ENCODE peak calls at places on chromosomes 11 and 22, in five cellular contexts. One of them, this sample, is unnamed.

GRCh38 chr11:40030867-40031266 is 1428.6 kb downstream of the LRRC4C start:
- DNase-seq in activated CD4-positive, alpha-beta T cell treated with anti-CD3 and anti-CD28 coated beads for 24 hours: no peak
- DNase-seq in fibroblast of villous mesenchyme: no peak
- DNase-seq in activated CD8-positive, alpha-beta memory T cell treated with anti-CD3 and anti-CD28 coated beads for 48 hours: no peak
- DNase-seq in stimulated activated CD8-positive, alpha-beta memory T cell treated with anti-CD3 and anti-CD28 coated beads, Interleukin-12 subunit alpha, Interleukin-12 subunit beta, amount 100 ng/mL, for 4 hours: no peak
- DNase-seq in this sample: no peak

GRCh38 chr11:693415-693831 is 1.6 kb downstream of the DEAF1 start:
- DNase-seq in activated CD4-positive, alpha-beta T cell treated with anti-CD3 and anti-CD28 coated beads for 24 hours: no peak
- DNase-seq in stimulated activated CD8-positive, alpha-beta memory T cell treated with anti-CD3 and anti-CD28 coated beads, Interleukin-12 subunit alpha, Interleukin-12 subunit beta, amount 100 ng/mL, for 4 hours: no peak
- DNase-seq in fibroblast of villous mesenchyme: peak
- DNase-seq in activated CD8-positive, alpha-beta memory T cell treated with anti-CD3 and anti-CD28 coated beads for 48 hours: no peak
- DNase-seq in this sample: no peak

GRCh38 chr22:48630444-48630777 is 1197.3 kb downstream of the BRD1 start:
- DNase-seq in activated CD4-positive, alpha-beta T cell treated with anti-CD3 and anti-CD28 coated beads for 24 hours: no peak
- DNase-seq in stimulated activated CD8-positive, alpha-beta memory T cell treated with anti-CD3 and anti-CD28 coated beads, Interleukin-12 subunit alpha, Interleukin-12 subunit beta, amount 100 ng/mL, for 4 hours: no peak
- DNase-seq in activated CD8-positive, alpha-beta memory T cell treated with anti-CD3 and anti-CD28 coated beads for 48 hours: no peak
- DNase-seq in fibroblast of villous mesenchyme: no peak
- DNase-seq in this sample: no peak

GRCh38 chr22:19834599-19834998 is 20.1 kb downstream of the GNB1L start:
- DNase-seq in stimulated activated CD8-positive, alpha-beta memory T cell treated with anti-CD3 and anti-CD28 coated beads, Interleukin-12 subunit alpha, Interleukin-12 subunit beta, amount 100 ng/mL, for 4 hours: no peak
- DNase-seq in activated CD8-positive, alpha-beta memory T cell treated with anti-CD3 and anti-CD28 coated beads for 48 hours: no peak
- DNase-seq in activated CD4-positive, alpha-beta T cell treated with anti-CD3 and anti-CD28 coated beads for 24 hours: no peak
- DNase-seq in fibroblast of villous mesenchyme: no peak
- DNase-seq in this sample: no peak

GRCh38 chr11:82790723-82791487 is 57.2 kb upstream of the FAM181B start:
- DNase-seq in fibroblast of villous mesenchyme: no peak
- DNase-seq in activated CD4-positive, alpha-beta T cell treated with anti-CD3 and anti-CD28 coated beads for 24 hours: no peak
- DNase-seq in stimulated activated CD8-positive, alpha-beta memory T cell treated with anti-CD3 and anti-CD28 coated beads, Interleukin-12 subunit alpha, Interleukin-12 subunit beta, amount 100 ng/mL, for 4 hours: no peak
- DNase-seq in activated CD8-positive, alpha-beta memory T cell treated with anti-CD3 and anti-CD28 coated beads for 48 hours: no peak
- DNase-seq in this sample: peak

GRCh38 chr11:120115272-120116000 is 22.5 kb downstream of the TRIM29 start:
- DNase-seq in activated CD8-positive, alpha-beta memory T cell treated with anti-CD3 and anti-CD28 coated beads for 48 hours: no peak
- DNase-seq in stimulated activated CD8-positive, alpha-beta memory T cell treated with anti-CD3 and anti-CD28 coated beads, Interleukin-12 subunit alpha, Interleukin-12 subunit beta, amount 100 ng/mL, for 4 hours: no peak
- DNase-seq in activated CD4-positive, alpha-beta T cell treated with anti-CD3 and anti-CD28 coated beads for 24 hours: no peak
- DNase-seq in fibroblast of villous mesenchyme: no peak
- DNase-seq in this sample: no peak

GRCh38 chr11:12061851-12062560 is 48.4 kb upstream of the MICAL2 start:
- DNase-seq in fibroblast of villous mesenchyme: no peak
- DNase-seq in stimulated activated CD8-positive, alpha-beta memory T cell treated with anti-CD3 and anti-CD28 coated beads, Interleukin-12 subunit alpha, Interleukin-12 subunit beta, amount 100 ng/mL, for 4 hours: no peak
- DNase-seq in activated CD8-positive, alpha-beta memory T cell treated with anti-CD3 and anti-CD28 coated beads for 48 hours: no peak
- DNase-seq in activated CD4-positive, alpha-beta T cell treated with anti-CD3 and anti-CD28 coated beads for 24 hours: no peak
- DNase-seq in this sample: no peak

GRCh38 chr11:107696140-107696539 is 15.7 kb downstream of the SLN start:
- DNase-seq in stimulated activated CD8-positive, alpha-beta memory T cell treated with anti-CD3 and anti-CD28 coated beads, Interleukin-12 subunit alpha, Interleukin-12 subunit beta, amount 100 ng/mL, for 4 hours: no peak
- DNase-seq in activated CD8-positive, alpha-beta memory T cell treated with anti-CD3 and anti-CD28 coated beads for 48 hours: no peak
- DNase-seq in fibroblast of villous mesenchyme: peak
- DNase-seq in activated CD4-positive, alpha-beta T cell treated with anti-CD3 and anti-CD28 coated beads for 24 hours: no peak
- DNase-seq in this sample: no peak

GRCh38 chr11:76248210-76248609 is 41.9 kb upstream of the WNT11 start:
- DNase-seq in stimulated activated CD8-positive, alpha-beta memory T cell treated with anti-CD3 and anti-CD28 coated beads, Interleukin-12 subunit alpha, Interleukin-12 subunit beta, amount 100 ng/mL, for 4 hours: no peak
- DNase-seq in activated CD4-positive, alpha-beta T cell treated with anti-CD3 and anti-CD28 coated beads for 24 hours: no peak
- DNase-seq in activated CD8-positive, alpha-beta memory T cell treated with anti-CD3 and anti-CD28 coated beads for 48 hours: no peak
- DNase-seq in fibroblast of villous mesenchyme: no peak
- DNase-seq in this sample: no peak

GRCh38 chr11:1119282-1120146 is 38.2 kb upstream of the MUC5AC start:
- DNase-seq in activated CD8-positive, alpha-beta memory T cell treated with anti-CD3 and anti-CD28 coated beads for 48 hours: no peak
- DNase-seq in stimulated activated CD8-positive, alpha-beta memory T cell treated with anti-CD3 and anti-CD28 coated beads, Interleukin-12 subunit alpha, Interleukin-12 subunit beta, amount 100 ng/mL, for 4 hours: no peak
- DNase-seq in activated CD4-positive, alpha-beta T cell treated with anti-CD3 and anti-CD28 coated beads for 24 hours: no peak
- DNase-seq in fibroblast of villous mesenchyme: no peak
- DNase-seq in this sample: peak

GRCh38 chr11:114183041-114183511 is 113.1 kb upstream of the NNMT start:
- DNase-seq in activated CD8-positive, alpha-beta memory T cell treated with anti-CD3 and anti-CD28 coated beads for 48 hours: peak
- DNase-seq in stimulated activated CD8-positive, alpha-beta memory T cell treated with anti-CD3 and anti-CD28 coated beads, Interleukin-12 subunit alpha, Interleukin-12 subunit beta, amount 100 ng/mL, for 4 hours: peak
- DNase-seq in fibroblast of villous mesenchyme: no peak
- DNase-seq in activated CD4-positive, alpha-beta T cell treated with anti-CD3 and anti-CD28 coated beads for 24 hours: peak
- DNase-seq in this sample: peak

GRCh38 chr11:65059523-65059922 is 1.2 kb upstream of the NAALADL1 start:
- DNase-seq in activated CD4-positive, alpha-beta T cell treated with anti-CD3 and anti-CD28 coated beads for 24 hours: no peak
- DNase-seq in stimulated activated CD8-positive, alpha-beta memory T cell treated with anti-CD3 and anti-CD28 coated beads, Interleukin-12 subunit alpha, Interleukin-12 subunit beta, amount 100 ng/mL, for 4 hours: no peak
- DNase-seq in fibroblast of villous mesenchyme: no peak
- DNase-seq in activated CD8-positive, alpha-beta memory T cell treated with anti-CD3 and anti-CD28 coated beads for 48 hours: no peak
- DNase-seq in this sample: no peak

GRCh38 chr11:126147268-126148111 is 64.0 kb downstream of the RPUSD4 start:
- DNase-seq in activated CD4-positive, alpha-beta T cell treated with anti-CD3 and anti-CD28 coated beads for 24 hours: no peak
- DNase-seq in activated CD8-positive, alpha-beta memory T cell treated with anti-CD3 and anti-CD28 coated beads for 48 hours: no peak
- DNase-seq in fibroblast of villous mesenchyme: no peak
- DNase-seq in stimulated activated CD8-positive, alpha-beta memory T cell treated with anti-CD3 and anti-CD28 coated beads, Interleukin-12 subunit alpha, Interleukin-12 subunit beta, amount 100 ng/mL, for 4 hours: no peak
- DNase-seq in this sample: no peak

GRCh38 chr11:88332851-88333250 is 4.7 kb downstream of the CTSC start:
- DNase-seq in activated CD4-positive, alpha-beta T cell treated with anti-CD3 and anti-CD28 coated beads for 24 hours: no peak
- DNase-seq in activated CD8-positive, alpha-beta memory T cell treated with anti-CD3 and anti-CD28 coated beads for 48 hours: no peak
- DNase-seq in fibroblast of villous mesenchyme: no peak
- DNase-seq in stimulated activated CD8-positive, alpha-beta memory T cell treated with anti-CD3 and anti-CD28 coated beads, Interleukin-12 subunit alpha, Interleukin-12 subunit beta, amount 100 ng/mL, for 4 hours: no peak
- DNase-seq in this sample: no peak

GRCh38 chr11:86292912-86293606 is 9.0 kb upstream of the HIKESHI start:
- DNase-seq in activated CD8-positive, alpha-beta memory T cell treated with anti-CD3 and anti-CD28 coated beads for 48 hours: no peak
- DNase-seq in stimulated activated CD8-positive, alpha-beta memory T cell treated with anti-CD3 and anti-CD28 coated beads, Interleukin-12 subunit alpha, Interleukin-12 subunit beta, amount 100 ng/mL, for 4 hours: no peak
- DNase-seq in fibroblast of villous mesenchyme: no peak
- DNase-seq in activated CD4-positive, alpha-beta T cell treated with anti-CD3 and anti-CD28 coated beads for 24 hours: no peak
- DNase-seq in this sample: no peak

GRCh38 chr11:42482822-42483221 is 829.0 kb upstream of the API5 start:
- DNase-seq in activated CD8-positive, alpha-beta memory T cell treated with anti-CD3 and anti-CD28 coated beads for 48 hours: no peak
- DNase-seq in activated CD4-positive, alpha-beta T cell treated with anti-CD3 and anti-CD28 coated beads for 24 hours: no peak
- DNase-seq in fibroblast of villous mesenchyme: no peak
- DNase-seq in stimulated activated CD8-positive, alpha-beta memory T cell treated with anti-CD3 and anti-CD28 coated beads, Interleukin-12 subunit alpha, Interleukin-12 subunit beta, amount 100 ng/mL, for 4 hours: no peak
- DNase-seq in this sample: no peak

GRCh38 chr22:27880778-27881394 is 38.2 kb downstream of the PITPNB start:
- DNase-seq in stimulated activated CD8-positive, alpha-beta memory T cell treated with anti-CD3 and anti-CD28 coated beads, Interleukin-12 subunit alpha, Interleukin-12 subunit beta, amount 100 ng/mL, for 4 hours: no peak
- DNase-seq in activated CD8-positive, alpha-beta memory T cell treated with anti-CD3 and anti-CD28 coated beads for 48 hours: no peak
- DNase-seq in fibroblast of villous mesenchyme: peak
- DNase-seq in activated CD4-positive, alpha-beta T cell treated with anti-CD3 and anti-CD28 coated beads for 24 hours: no peak
- DNase-seq in this sample: no peak

GRCh38 chr11:65917077-65917433 is 1.8 kb downstream of the C11orf68 start:
- DNase-seq in fibroblast of villous mesenchyme: no peak
- DNase-seq in activated CD4-positive, alpha-beta T cell treated with anti-CD3 and anti-CD28 coated beads for 24 hours: no peak
- DNase-seq in stimulated activated CD8-positive, alpha-beta memory T cell treated with anti-CD3 and anti-CD28 coated beads, Interleukin-12 subunit alpha, Interleukin-12 subunit beta, amount 100 ng/mL, for 4 hours: no peak
- DNase-seq in activated CD8-positive, alpha-beta memory T cell treated with anti-CD3 and anti-CD28 coated beads for 48 hours: no peak
- DNase-seq in this sample: no peak

GRCh38 chr11:35549787-35550186 is 24.4 kb upstream of the PAMR1 start:
- DNase-seq in activated CD4-positive, alpha-beta T cell treated with anti-CD3 and anti-CD28 coated beads for 24 hours: no peak
- DNase-seq in fibroblast of villous mesenchyme: peak
- DNase-seq in stimulated activated CD8-positive, alpha-beta memory T cell treated with anti-CD3 and anti-CD28 coated beads, Interleukin-12 subunit alpha, Interleukin-12 subunit beta, amount 100 ng/mL, for 4 hours: no peak
- DNase-seq in activated CD8-positive, alpha-beta memory T cell treated with anti-CD3 and anti-CD28 coated beads for 48 hours: no peak
- DNase-seq in this sample: no peak

GRCh38 chr11:104581246-104581980 is 316.8 kb downstream of the CASP12 start:
- DNase-seq in fibroblast of villous mesenchyme: no peak
- DNase-seq in activated CD8-positive, alpha-beta memory T cell treated with anti-CD3 and anti-CD28 coated beads for 48 hours: no peak
- DNase-seq in stimulated activated CD8-positive, alpha-beta memory T cell treated with anti-CD3 and anti-CD28 coated beads, Interleukin-12 subunit alpha, Interleukin-12 subunit beta, amount 100 ng/mL, for 4 hours: no peak
- DNase-seq in activated CD4-positive, alpha-beta T cell treated with anti-CD3 and anti-CD28 coated beads for 24 hours: no peak
- DNase-seq in this sample: no peak

GRCh38 chr11:13644997-13645667 is 23.3 kb upstream of the FAR1 start:
- DNase-seq in activated CD8-positive, alpha-beta memory T cell treated with anti-CD3 and anti-CD28 coated beads for 48 hours: no peak
- DNase-seq in stimulated activated CD8-positive, alpha-beta memory T cell treated with anti-CD3 and anti-CD28 coated beads, Interleukin-12 subunit alpha, Interleukin-12 subunit beta, amount 100 ng/mL, for 4 hours: no peak
- DNase-seq in fibroblast of villous mesenchyme: no peak
- DNase-seq in activated CD4-positive, alpha-beta T cell treated with anti-CD3 and anti-CD28 coated beads for 24 hours: no peak
- DNase-seq in this sample: no peak

GRCh38 chr11:2825886-2826678 is 59.5 kb downstream of the CDKN1C start:
- DNase-seq in stimulated activated CD8-positive, alpha-beta memory T cell treated with anti-CD3 and anti-CD28 coated beads, Interleukin-12 subunit alpha, Interleukin-12 subunit beta, amount 100 ng/mL, for 4 hours: no peak
- DNase-seq in activated CD4-positive, alpha-beta T cell treated with anti-CD3 and anti-CD28 coated beads for 24 hours: no peak
- DNase-seq in fibroblast of villous mesenchyme: peak
- DNase-seq in activated CD8-positive, alpha-beta memory T cell treated with anti-CD3 and anti-CD28 coated beads for 48 hours: no peak
- DNase-seq in this sample: peak

GRCh38 chr22:17191163-17191562 is 28.1 kb downstream of the ADA2 start:
- DNase-seq in activated CD4-positive, alpha-beta T cell treated with anti-CD3 and anti-CD28 coated beads for 24 hours: no peak
- DNase-seq in stimulated activated CD8-positive, alpha-beta memory T cell treated with anti-CD3 and anti-CD28 coated beads, Interleukin-12 subunit alpha, Interleukin-12 subunit beta, amount 100 ng/mL, for 4 hours: no peak
- DNase-seq in fibroblast of villous mesenchyme: peak
- DNase-seq in activated CD8-positive, alpha-beta memory T cell treated with anti-CD3 and anti-CD28 coated beads for 48 hours: no peak
- DNase-seq in this sample: no peak